ENCODE peak calls at places on chromosomes 4 and X, in ten cellular contexts. W is bronchial epithelial cell, O is left ventricle myocardium inferior, B is foreskin fibroblast, P is Panc1, S is AG10803, I is ovary, H is suprapubic skin, C is fibroblast of mammary gland, U is IMR-90. N is an unnamed sample.

GRCh38 chr4:41174444-41174843 is 39.9 kb downstream of the APBB2 start:
- DNase-seq in W (peak; percentile 62), O (no peak), B (no peak), P (no peak), S (peak; percentile 35), I (no peak), H (no peak), C (peak; percentile 59), U (peak; percentile 54), N (peak; percentile 60)

GRCh38 chrX:34631826-34632225 is 25.3 kb downstream of the TMEM47 start:
- DNase-seq in W (no peak), O (no peak), B (no peak), P (no peak), S (peak; percentile 27), I (no peak), H (no peak), C (peak; percentile 49), U (peak; percentile 30), N (no peak)

GRCh38 chrX:121150217-121150616 is 102.8 kb downstream of the GLUD2 start:
- DNase-seq in W (no peak), O (no peak), B (no peak), P (no peak), S (no peak), I (no peak), H (no peak), C (no peak), U (no peak), N (no peak)

GRCh38 chrX:52821079-52821760 is 10.1 kb downstream of the XAGE5 start:
- DNase-seq in W (no peak), O (no peak), B (no peak), P (no peak), S (no peak), I (no peak), H (no peak), C (no peak), U (no peak), N (no peak)

GRCh38 chrX:121106484-121107235 is 59.2 kb downstream of the GLUD2 start:
- DNase-seq in W (no peak), O (no peak), B (no peak), P (no peak), S (no peak), I (no peak), H (no peak), C (no peak), U (no peak), N (no peak)

GRCh38 chrX:42378857-42379256 is 399.1 kb downstream of the PPP1R2C start:
- DNase-seq in W (no peak), O (no peak), B (no peak), P (no peak), S (no peak), I (no peak), H (no peak), C (no peak), U (no peak), N (no peak)

GRCh38 chr4:174999407-174999806 is 81.2 kb downstream of the ADAM29 start:
- DNase-seq in W (peak; percentile 69), O (no peak), B (no peak), P (no peak), S (no peak), I (no peak), H (no peak), C (peak; percentile 45), U (no peak), N (peak; percentile 58)

GRCh38 chrX:70479197-70479969 is 34.7 kb downstream of the DLG3 start:
- DNase-seq in W (peak; percentile 78), O (no peak), B (peak; percentile 41), P (peak; percentile 20), S (peak; percentile 54), I (no peak), H (no peak), C (peak; percentile 87), U (peak; percentile 83), N (peak; percentile 61)

GRCh38 chr4:20984011-20984836 is 284.0 kb downstream of the PACRGL start:
- DNase-seq in W (no peak), O (peak; percentile 15), B (no peak), P (no peak), S (no peak), I (no peak), H (no peak), C (no peak), U (no peak), N (no peak)

GRCh38 chr4:3679851-3680311 is 86.3 kb upstream of the ADRA2C start:
- DNase-seq in W (no peak), O (no peak), B (no peak), P (no peak), S (no peak), I (no peak), H (peak; percentile 75), C (no peak), U (no peak), N (no peak)

GRCh38 chr4:24067781-24068193 is 177.9 kb upstream of the PPARGC1A start:
- DNase-seq in W (peak; percentile 79), O (peak; percentile 16), B (peak; percentile 78), P (no peak), S (peak; percentile 54), I (no peak), H (no peak), C (peak; percentile 83), U (peak; percentile 84), N (peak; percentile 86)

GRCh38 chr4:183260491-183261151 is 59.5 kb downstream of the CLDN22 start:
- DNase-seq in W (peak; percentile 50), O (no peak), B (no peak), P (no peak), S (no peak), I (no peak), H (no peak), C (no peak), U (no peak), N (no peak)

GRCh38 chrX:2692221-2693122 is 1.4 kb downstream of the CD99 start:
- DNase-seq in W (no peak), O (peak; percentile 63), B (no peak), P (no peak), S (peak; percentile 62), I (peak; percentile 52), H (peak; percentile 86), C (peak; percentile 40), U (peak; percentile 58), N (peak; percentile 38)

GRCh38 chr4:2284934-2285664 is 23.2 kb upstream of the MXD4 start:
- DNase-seq in W (peak; percentile 58), O (no peak), B (peak; percentile 64), P (no peak), S (peak; percentile 58), I (peak; percentile 20), H (no peak), C (peak; percentile 74), U (peak; percentile 79), N (peak; percentile 18)

GRCh38 chrX:16869393-16870094 is 618 bp downstream of the RBBP7 start:
- DNase-seq in W (no peak), O (peak; percentile 13), B (no peak), P (no peak), S (peak; percentile 32), I (no peak), H (no peak), C (no peak), U (peak; percentile 18), N (peak; percentile 20)

GRCh38 chr4:56410247-56410646 is 23.0 kb upstream of the AASDH start:
- DNase-seq in W (peak; percentile 99), O (no peak), B (peak; percentile 93), P (no peak), S (peak; percentile 98), I (no peak), H (no peak), C (peak; percentile 99), U (peak; percentile 98), N (peak; percentile 96)

GRCh38 chr4:14125375-14126129 is 498.0 kb upstream of the BOD1L1 start:
- DNase-seq in W (no peak), O (no peak), B (no peak), P (no peak), S (no peak), I (no peak), H (no peak), C (peak; percentile 19), U (no peak), N (no peak)
- TF ChIP-seq CTCF in W (no peak), O (no peak), B (no peak), P (no peak), S (no peak), I (no peak), H (no peak), C (no peak), U (no peak), N (no peak)

GRCh38 chr4:25863347-25863784 is 578 bp upstream of the SEL1L3 start:
- DNase-seq in W (no peak), O (no peak), B (no peak), P (no peak), S (no peak), I (peak; percentile 36), H (no peak), C (no peak), U (no peak), N (no peak)
- TF ChIP-seq CTCF in W (peak; percentile 40), O (peak; percentile 12), B (peak; percentile 9), P (peak; percentile 27), S (peak; percentile 24), I (no peak), H (no peak), C (no peak), U (peak; percentile 23), N (no peak)

GRCh38 chr4:36399762-36400353 is 118.4 kb downstream of the DTHD1 start:
- DNase-seq in W (peak; percentile 52), O (no peak), B (no peak), P (peak; percentile 15), S (no peak), I (no peak), H (no peak), C (peak; percentile 2), U (no peak), N (peak; percentile 47)

DNA sequence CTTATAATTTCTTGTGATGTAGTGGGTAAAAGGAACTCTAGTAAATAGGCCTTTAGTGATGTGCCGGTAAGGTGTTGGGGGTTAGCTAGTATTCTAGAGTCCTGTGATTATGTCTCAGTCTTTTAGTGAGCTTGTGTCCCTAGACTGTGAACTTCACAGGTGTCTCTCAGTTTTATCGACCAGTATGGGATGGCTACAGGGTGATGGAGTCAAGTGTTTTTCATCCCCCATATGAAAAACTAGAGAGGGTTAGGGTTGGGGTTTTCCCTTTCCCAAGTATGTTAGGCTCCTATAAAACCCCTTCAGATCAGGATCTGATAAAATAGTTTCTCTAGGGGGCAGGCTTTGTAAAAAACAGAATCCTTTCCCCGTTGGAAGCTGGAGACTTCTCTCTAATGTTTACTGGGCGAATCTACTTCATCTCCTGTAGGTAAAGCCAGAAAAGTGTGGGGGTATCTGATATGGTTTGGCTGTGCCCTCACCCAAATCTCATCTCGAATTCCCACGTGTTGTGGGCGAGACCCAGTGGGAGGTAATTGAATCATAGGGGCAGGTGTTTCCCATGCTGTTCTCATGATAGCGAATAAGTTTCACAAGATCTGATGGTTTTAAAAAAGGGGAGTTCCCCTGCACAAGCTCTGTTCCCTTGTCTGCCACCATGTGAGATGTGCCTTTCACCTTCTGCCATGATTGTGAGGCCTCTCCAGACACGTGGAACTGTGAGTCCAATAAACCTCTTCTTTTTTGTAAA is 120.8 kb downstream of the DTHD1 start:
- DNase-seq in W (no peak), O (no peak), B (no peak), P (no peak), S (no peak), I (no peak), H (no peak), C (no peak), U (no peak), N (no peak)
- TF ChIP-seq CTCF in W (no peak), O (no peak), B (no peak), P (no peak), S (no peak), I (no peak), H (no peak), C (no peak), U (no peak), N (no peak)

GRCh38 chr4:110442788-110443187 is 33.2 kb upstream of the ENPEP start:
- DNase-seq in W (no peak), O (no peak), B (no peak), P (no peak), S (no peak), I (no peak), H (no peak), C (no peak), U (no peak), N (no peak)

GRCh38 chr4:110442309-110442708 is 33.6 kb upstream of the ENPEP start:
- DNase-seq in W (peak; percentile 25), O (no peak), B (no peak), P (no peak), S (no peak), I (no peak), H (no peak), C (peak; percentile 3), U (no peak), N (peak; percentile 30)
- TF ChIP-seq CTCF in W (no peak), O (no peak), B (no peak), P (no peak), S (peak; percentile 25), I (no peak), H (no peak), C (peak; percentile 2), U (no peak), N (no peak)